ENCODE peak calls at places on chromosomes 3 and 15, in ten cellular contexts. V is NCI-H1417; J is astrocyte of the spinal cord; A is activated T-cell treated with anti-CD3 and anti-CD28 coated beads, Interleukin-2, amount 50 U/mL, for 1 hour; W is iPS-NIHi11; E is Right ventricle myocardium superior; T is C1 segment of cervical spinal cord; G is NCI-H1092; M is HFFc6; B is pancreas. Y is an unnamed sample.

GRCh38 chr3:33134026-33134625 is 20.3 kb downstream of the CRTAP start:
- DNase-seq in A (no peak), B (no peak), E (no peak), J (peak), M (peak), G (no peak), V (no peak), T (no peak), W (no peak), Y (no peak)

GRCh38 chr15:76200641-76201105 is 110.6 kb downstream of the ETFA start:
- DNase-seq in A (no peak), W (no peak), B (no peak), V (no peak), J (no peak), M (no peak), G (no peak), T (no peak), E (no peak), Y (no peak)

GRCh38 chr15:40558952-40559742 is 5.7 kb downstream of the CCDC32 start:
- DNase-seq in T (no peak), J (no peak), V (no peak), B (no peak), A (no peak), M (no peak), G (no peak), E (no peak), W (no peak), Y (peak)

GRCh38 chr3:114092151-114093000 is 35.8 kb downstream of the QTRT2 start:
- DNase-seq in W (no peak), E (no peak), G (no peak), V (no peak), T (no peak), A (no peak), J (peak), B (no peak), M (no peak), Y (no peak)

GRCh38 chr3:33131328-33132018 is 17.7 kb downstream of the CRTAP start:
- DNase-seq in A (peak), M (peak), J (peak), B (no peak), V (peak), G (peak), W (peak), E (no peak), T (peak), Y (peak)

GRCh38 chr3:36679384-36680200 is 84.8 kb downstream of the DCLK3 start:
- DNase-seq in W (no peak), V (no peak), M (peak), J (peak), A (no peak), T (no peak), G (no peak), B (no peak), E (no peak), Y (no peak)

GRCh38 chr3:65595997-65596300 is 442.8 kb downstream of the MAGI1 start:
- DNase-seq in M (no peak), G (no peak), W (no peak), J (no peak), A (no peak), T (no peak), E (no peak), V (no peak), B (no peak), Y (no peak)

GRCh38 chr3:8441969-8442559 is 59.6 kb upstream of the LMCD1 start:
- DNase-seq in T (no peak), E (no peak), B (no peak), A (no peak), M (peak), G (no peak), J (peak), W (peak), V (peak), Y (peak)

GRCh38 chr15:101452572-101452971 is 36.9 kb downstream of the PCSK6 start:
- DNase-seq in B (no peak), W (no peak), V (no peak), A (no peak), M (no peak), T (no peak), J (no peak), G (no peak), E (no peak), Y (no peak)

GRCh38 chr15:96181873-96182301 is 148.6 kb upstream of the NR2F2 start:
- DNase-seq in M (peak), W (no peak), G (no peak), B (no peak), J (peak), A (no peak), V (no peak), T (no peak), E (peak), Y (no peak)

GRCh38 chr3:53216723-53217122 is 39.1 kb downstream of the TKT start:
- DNase-seq in M (no peak), J (no peak), T (no peak), G (no peak), W (no peak), V (no peak), E (no peak), A (no peak), B (no peak), Y (peak)

GRCh38 chr3:106728315-106728821 is 648.9 kb upstream of the CCDC54 start:
- DNase-seq in T (no peak), V (no peak), G (no peak), J (peak), W (no peak), A (no peak), B (no peak), E (no peak), M (peak), Y (no peak)

GRCh38 chr3:146020969-146021368 is 140.0 kb downstream of the PLOD2 start:
- DNase-seq in J (no peak), B (no peak), M (no peak), W (peak), E (no peak), T (no peak), A (no peak), V (no peak), G (no peak), Y (no peak)

GRCh38 chr3:123152656-123153055 is 49.1 kb upstream of the SEC22A start:
- DNase-seq in W (no peak), V (no peak), J (no peak), T (peak), M (no peak), B (no peak), A (no peak), E (no peak), G (no peak), Y (no peak)

GRCh38 chr3:136142592-136142991 is 53.5 kb downstream of the MSL2 start:
- DNase-seq in W (peak), A (no peak), J (peak), G (no peak), B (no peak), V (no peak), E (no peak), M (peak), T (no peak), Y (peak)

GRCh38 chr3:43953814-43954241 is 263.1 kb downstream of the ABHD5 start:
- DNase-seq in E (no peak), B (no peak), W (peak), G (no peak), J (peak), A (no peak), M (peak), V (peak), T (no peak), Y (no peak)

GRCh38 chr15:77096541-77096940 is 25.6 kb upstream of the TSPAN3 start:
- DNase-seq in J (no peak), E (no peak), T (no peak), A (no peak), B (no peak), V (no peak), G (no peak), M (no peak), W (no peak), Y (no peak)

GRCh38 chr15:92936693-92937092 is 36.6 kb downstream of the CHD2 start:
- DNase-seq in M (no peak), G (no peak), E (no peak), W (no peak), B (no peak), V (no peak), T (no peak), A (no peak), J (no peak), Y (no peak)

GRCh38 chr3:159787191-159787590 is 201.4 kb upstream of the IL12A start:
- DNase-seq in T (no peak), A (no peak), W (no peak), G (no peak), M (peak), V (peak), J (peak), B (no peak), E (no peak), Y (peak)

GRCh38 chr3:63795438-63795837 is 23.7 kb upstream of the C3orf49 start:
- DNase-seq in B (no peak), W (no peak), T (no peak), A (no peak), V (no peak), J (no peak), E (no peak), G (no peak), M (no peak), Y (no peak)

GRCh38 chr3:71916747-71917369 is 131.9 kb upstream of the PROK2 start:
- DNase-seq in G (no peak), A (no peak), T (peak), M (peak), V (no peak), J (peak), B (no peak), E (peak), W (no peak), Y (no peak)

GRCh38 chr3:142657033-142657432 is 60.8 kb downstream of the PLS1 start:
- DNase-seq in A (no peak), E (no peak), M (no peak), W (peak), V (no peak), G (no peak), B (no peak), T (no peak), J (no peak), Y (no peak)

GRCh38 chr3:50442940-50443579 is 60.4 kb downstream of the CACNA2D2 start:
- DNase-seq in E (no peak), J (no peak), G (peak), W (no peak), A (no peak), V (no peak), M (no peak), T (no peak), B (no peak), Y (no peak)

GRCh38 chr15:34107315-34107714 is 5.4 kb downstream of the PGBD4 start:
- DNase-seq in W (no peak), E (no peak), G (no peak), B (no peak), A (no peak), J (no peak), V (no peak), M (no peak), T (no peak), Y (no peak)

Y was measured in Caco-2.